ENCODE peak calls at places on chromosomes 16 and 17, in eight cellular contexts. F is activated CD4-positive, alpha-beta T cell treated with anti-CD3 and anti-CD28 coated beads for 24 hours; L is HTR-8/SVneo; D is nephron progenitor cell; T is SJCRH30; N is stimulated activated naive CD8-positive, alpha-beta T cell treated with anti-CD3 and anti-CD28 coated beads, Interleukin-15, amount 100 ng/mL, for 72 hours; G is myocyte; C is GM04504. X is an unnamed sample.

GRCh38 chr17:1813088-1813487 is 16.6 kb downstream of the SMYD4 start:
- DNase-seq in L (no peak), D (no peak), C (no peak), F (no peak), G (no peak), T (no peak), N (no peak), X (no peak)

GRCh38 chr17:4204190-4204589 is 59.6 kb downstream of the ANKFY1 start:
- DNase-seq in L (no peak), F (no peak), N (no peak), T (no peak), G (peak; percentile 26), D (no peak), C (no peak), X (no peak)

GRCh38 chr16:62036807-62037135 is 533 bp upstream of the CDH8 start:
- DNase-seq in L (no peak), C (no peak), T (no peak), N (no peak), D (peak; percentile 15), F (no peak), G (no peak), X (no peak)

GRCh38 chr16:728131-728889 is 1.4 kb downstream of the HAGHL start:
- DNase-seq in C (no peak), G (peak; percentile 84), D (peak; percentile 77), T (peak; percentile 88), N (peak; percentile 71), L (peak; percentile 76), F (peak; percentile 57), X (peak; percentile 93)

GRCh38 chr16:89431158-89431584 is 59.2 kb downstream of the ANKRD11 start:
- DNase-seq in N (no peak), D (no peak), C (peak; percentile 85), L (no peak), F (no peak), G (peak; percentile 45), T (no peak), X (no peak)

GRCh38 chr16:1283296-1283695 is 26.1 kb upstream of the UBE2I start:
- DNase-seq in G (no peak), D (peak; percentile 66), L (no peak), C (no peak), T (no peak), N (no peak), F (no peak), X (no peak)

GRCh38 chr16:86075488-86075785 is 176.5 kb downstream of the IRF8 start:
- DNase-seq in C (no peak), L (no peak), T (no peak), N (no peak), D (no peak), F (no peak), G (no peak), X (no peak)

GRCh38 chr16:1037023-1037933 is 35.3 kb upstream of the SSTR5 start:
- DNase-seq in C (no peak), N (no peak), G (peak; percentile 88), T (peak; percentile 94), D (no peak), L (peak; percentile 61), F (no peak), X (no peak)

GRCh38 chr17:27455914-27456680 is at the start of gene KSR1:
- DNase-seq in G (peak; percentile 71), C (no peak), D (peak; percentile 87), T (peak; percentile 80), F (peak; percentile 73), L (peak; percentile 86), N (peak; percentile 82), X (peak; percentile 73)

GRCh38 chr17:9021158-9021984 is at the start of gene NTN1:
- DNase-seq in N (peak; percentile 71), D (peak; percentile 77), T (peak; percentile 44), F (peak; percentile 35), L (peak; percentile 61), C (no peak), G (peak; percentile 42), X (peak; percentile 66)

GRCh38 chr16:20216818-20217217 is 110.5 kb downstream of the GP2 start:
- DNase-seq in D (no peak), L (no peak), T (no peak), C (no peak), N (no peak), F (no peak), G (no peak), X (no peak)

GRCh38 chr16:1150511-1150982 is 2.4 kb upstream of the CACNA1H start:
- DNase-seq in C (peak; percentile 16), L (no peak), G (peak; percentile 43), F (no peak), D (no peak), T (peak; percentile 56), N (peak; percentile 20), X (peak; percentile 21)

GRCh38 chr16:788399-789126 is at the start of gene CHTF18:
- DNase-seq in C (peak; percentile 84), F (peak; percentile 92), L (peak; percentile 94), G (peak; percentile 89), T (peak; percentile 87), N (peak; percentile 93), D (peak; percentile 96), X (peak; percentile 90)

GRCh38 chr17:1959871-1960569 is 65.1 kb downstream of the RTN4RL1 start:
- DNase-seq in G (peak; percentile 34), F (no peak), N (no peak), L (no peak), D (peak; percentile 36), T (no peak), C (no peak), X (no peak)

GRCh38 chr16:29663020-29663828 is at the start of gene SPN:
- DNase-seq in D (no peak), L (no peak), T (no peak), N (peak; percentile 71), F (peak; percentile 38), C (no peak), G (no peak), X (no peak)

GRCh38 chr16:69741519-69741918 is 13.2 kb downstream of the NOB1 start:
- DNase-seq in G (no peak), N (no peak), C (no peak), F (no peak), L (no peak), D (no peak), T (no peak), X (no peak)

GRCh38 chr17:47239663-47240374 is 13.8 kb upstream of the ITGB3 start:
- DNase-seq in N (no peak), G (peak; percentile 99), C (peak; percentile 97), D (no peak), L (peak; percentile 99), F (no peak), T (peak; percentile 92), X (peak; percentile 99)

GRCh38 chr17:81517339-81518112 is 4.9 kb upstream of the ACTG1 start:
- DNase-seq in G (no peak), C (no peak), L (no peak), F (no peak), N (no peak), T (peak; percentile 60), D (peak; percentile 36), X (peak; percentile 74)

GRCh38 chr16:69711115-69711740 is 15.1 kb downstream of the NQO1 start:
- DNase-seq in L (peak; percentile 43), N (no peak), G (no peak), F (no peak), D (no peak), T (no peak), C (no peak), X (peak; percentile 46)

GRCh38 chr16:354286-354881 is 1.9 kb upstream of the AXIN1 start:
- DNase-seq in N (no peak), G (no peak), L (no peak), F (no peak), C (no peak), T (no peak), D (no peak), X (no peak)

GRCh38 chr17:58764373-58764772 is 8.7 kb downstream of the PPM1E start:
- DNase-seq in C (no peak), L (no peak), D (peak; percentile 28), T (no peak), N (no peak), G (no peak), F (no peak), X (no peak)

GRCh38 chr17:73973881-73974409 is 229.5 kb upstream of the RPL38 start:
- DNase-seq in G (no peak), F (no peak), C (no peak), D (no peak), T (peak; percentile 79), N (no peak), L (no peak), X (no peak)

GRCh38 chr17:80313160-80313829 is 52.6 kb downstream of the RNF213 start:
- DNase-seq in F (no peak), G (no peak), L (no peak), N (no peak), D (no peak), T (no peak), C (no peak), X (no peak)

GRCh38 chr16:52573365-52574104 is 26.6 kb upstream of the TOX3 start:
- DNase-seq in C (no peak), D (no peak), N (no peak), L (no peak), F (no peak), T (no peak), G (no peak), X (no peak)

GRCh38 chr16:65409505-65409904 is 287.6 kb upstream of the CDH11 start:
- DNase-seq in L (no peak), F (no peak), G (no peak), C (no peak), N (no peak), T (no peak), D (no peak), X (no peak)

GRCh38 chr17:15381707-15382106 is 40.3 kb upstream of the TEKT3 start:
- DNase-seq in C (no peak), G (no peak), D (no peak), F (no peak), L (no peak), N (no peak), T (no peak), X (no peak)